ENCODE peak calls at places on chromosomes 16 and 17, in four cellular contexts. U is upper lobe of right lung, O is cardiac muscle cell, N is mammary epithelial cell. K is an unnamed sample.

GRCh38 chr17:78138204-78139060 is 7.8 kb upstream of the C17orf99 start:
- DNase-seq in O (no peak), U (no peak), N (no peak), K (no peak)

GRCh38 chr16:70692481-70693203 is 6.8 kb upstream of the MTSS2 start:
- DNase-seq in O (no peak), N (no peak), U (no peak), K (no peak)

GRCh38 chr16:1763521-1764511 is 7.5 kb downstream of the NME3 start:
- DNase-seq in N (no peak), O (peak), U (no peak), K (no peak)

GRCh38 chr16:67445913-67446907 is 15.3 kb downstream of the HSD11B2 start:
- DNase-seq in U (no peak), O (no peak), N (no peak), K (no peak)

GRCh38 chr16:1825864-1826690 is 548 bp downstream of the HAGH start:
- DNase-seq in N (peak), U (peak), O (peak), K (peak)

GRCh38 chr16:73240928-73241327 is 193.0 kb upstream of the ZFHX3 start:
- DNase-seq in U (no peak), O (no peak), N (no peak), K (no peak)

GRCh38 chr16:66601471-66601870 is 3.0 kb upstream of the CMTM3 start:
- DNase-seq in N (no peak), U (no peak), O (no peak), K (no peak)

GRCh38 chr17:60827920-60828319 is 150.3 kb downstream of the BCAS3 start:
- DNase-seq in O (no peak), N (no peak), U (no peak), K (no peak)

GRCh38 chr16:49918257-49918656 is 62.3 kb upstream of the ZNF423 start:
- DNase-seq in O (no peak), U (no peak), N (no peak), K (no peak)

GRCh38 chr16:47229651-47230050 is 85.9 kb upstream of the NETO2 start:
- DNase-seq in N (no peak), O (no peak), U (no peak), K (no peak)

GRCh38 chr17:64773836-64774761 is 112.0 kb upstream of the SMURF2 start:
- DNase-seq in U (peak), N (peak), O (peak), K (no peak)

GRCh38 chr16:85037050-85037410 is 9.4 kb downstream of the KIAA0513 start:
- DNase-seq in U (no peak), N (peak), O (no peak), K (no peak)

GRCh38 chr16:50999181-50999580 is 151.9 kb downstream of the SALL1 start:
- DNase-seq in O (no peak), U (no peak), N (no peak), K (no peak)

GRCh38 chr17:38419508-38419981 is 8.7 kb upstream of the ARHGAP23 start:
- DNase-seq in U (no peak), N (no peak), O (no peak), K (no peak)

GRCh38 chr17:50735287-50735686 is 15.9 kb downstream of the LUC7L3 start:
- DNase-seq in N (no peak), O (no peak), U (no peak), K (no peak)

GRCh38 chr16:4260360-4260759 is 12.5 kb downstream of the TFAP4 start:
- DNase-seq in U (peak), O (no peak), N (no peak), K (no peak)

GRCh38 chr16:86211800-86212199 is 298.5 kb upstream of the FOXF1 start:
- DNase-seq in O (no peak), N (no peak), U (no peak), K (peak)

GRCh38 chr16:2858245-2859025 is 465 bp upstream of the PRSS22 start:
- DNase-seq in U (peak), O (no peak), N (peak), K (no peak)
- H3K4me3 ChIP-seq in U (peak), O (no peak), N (peak), K (no peak)

DNA sequence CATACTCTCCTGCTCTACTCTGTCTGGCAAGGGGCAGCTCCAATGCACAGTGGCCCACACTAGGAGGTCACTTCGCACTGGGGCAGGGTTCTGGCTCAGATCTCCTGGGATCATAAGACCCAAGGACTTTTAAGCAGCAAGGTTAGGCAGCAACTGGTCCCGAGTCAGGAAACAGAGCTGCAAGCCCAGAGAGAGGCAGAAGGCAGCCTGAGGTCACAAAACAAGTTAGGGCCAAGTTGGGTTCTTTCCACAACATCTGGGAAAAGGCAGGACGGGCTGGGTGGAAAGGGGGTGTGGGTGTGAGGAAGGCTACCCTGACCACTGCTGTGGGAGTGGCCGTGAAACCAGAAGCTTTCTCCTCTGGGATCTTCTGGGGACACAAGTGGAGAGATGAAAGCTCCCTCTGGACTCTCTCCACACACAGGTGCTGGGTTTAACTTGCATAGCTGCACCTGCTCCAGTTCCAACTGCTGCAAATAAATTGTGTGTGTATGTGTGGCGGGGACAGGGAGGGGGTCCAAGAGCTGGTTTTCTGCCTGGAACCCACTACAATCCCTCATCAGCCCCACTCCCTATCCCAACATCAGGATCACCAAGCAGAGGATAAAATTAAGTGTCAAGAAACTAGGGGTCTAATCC is 8.0 kb upstream of the TSPOAP1 start:
- DNase-seq in U (peak), N (no peak), O (no peak), K (no peak)
- H3K27ac ChIP-seq in U (peak), N (no peak), O (peak), K (peak)

GRCh38 chr17:42895185-42895555 is 5.4 kb upstream of the G6PC1 start:
- DNase-seq in N (peak), U (peak), O (no peak), K (no peak)
- H3K4me3 ChIP-seq in N (no peak), U (no peak), O (no peak), K (no peak)

GRCh38 chr16:76535-77272 is 1.3 kb upstream of the MPG start:
- DNase-seq in U (peak), N (peak), O (no peak), K (no peak)
- H3K27ac ChIP-seq in U (peak), N (no peak), O (no peak), K (no peak)

GRCh38 chr17:35775039-35775438 is 14.4 kb downstream of the C17orf50 start:
- DNase-seq in O (no peak), N (no peak), U (no peak), K (no peak)
- H3K4me3 ChIP-seq in O (no peak), N (no peak), U (no peak), K (no peak)

DNA sequence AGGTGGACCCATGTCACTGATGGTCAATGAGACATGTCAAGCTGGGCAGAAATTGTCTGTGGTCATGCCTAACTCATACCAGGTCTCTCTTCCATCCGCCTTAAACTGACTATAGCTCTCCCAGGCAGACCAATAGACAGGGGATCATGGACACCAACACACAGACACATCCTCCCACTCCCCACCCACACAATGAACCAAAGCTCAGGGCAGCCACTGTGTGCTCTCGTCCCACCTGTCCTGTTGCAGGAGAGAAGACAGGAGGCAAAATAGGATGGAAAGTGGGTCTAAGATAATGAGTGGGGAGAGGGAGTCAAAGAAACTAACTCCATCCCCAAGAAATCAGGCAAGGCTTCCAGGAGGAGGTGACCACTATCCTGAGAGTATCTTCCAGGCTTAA is 3.2 kb downstream of the PYY start:
- DNase-seq in N (no peak), U (no peak), O (no peak), K (no peak)
- H3K27ac ChIP-seq in N (no peak), U (no peak), O (no peak), K (no peak)

DNA sequence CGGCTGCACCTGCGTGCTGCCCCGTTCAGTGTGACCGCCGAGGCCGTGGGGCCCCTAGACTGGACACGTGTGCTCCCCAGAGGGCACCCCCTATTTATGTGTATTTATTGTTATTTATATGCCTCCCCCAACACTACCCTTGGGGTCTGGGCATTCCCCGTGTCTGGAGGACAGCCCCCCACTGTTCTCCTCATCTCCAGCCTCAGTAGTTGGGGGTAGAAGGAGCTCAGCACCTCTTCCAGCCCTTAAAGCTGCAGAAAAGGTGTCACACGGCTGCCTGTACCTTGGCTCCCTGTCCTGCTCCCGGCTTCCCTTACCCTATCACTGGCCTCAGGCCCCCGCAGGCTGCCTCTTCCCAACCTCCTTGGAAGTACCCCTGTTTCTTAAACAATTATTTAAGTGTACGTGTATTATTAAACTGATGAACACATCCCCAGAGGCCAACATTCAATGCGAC is 1.7 kb downstream of the IL17C start:
- DNase-seq in N (no peak), U (no peak), O (no peak), K (no peak)
- H3K4me3 ChIP-seq in N (no peak), U (no peak), O (no peak), K (no peak)

DNA sequence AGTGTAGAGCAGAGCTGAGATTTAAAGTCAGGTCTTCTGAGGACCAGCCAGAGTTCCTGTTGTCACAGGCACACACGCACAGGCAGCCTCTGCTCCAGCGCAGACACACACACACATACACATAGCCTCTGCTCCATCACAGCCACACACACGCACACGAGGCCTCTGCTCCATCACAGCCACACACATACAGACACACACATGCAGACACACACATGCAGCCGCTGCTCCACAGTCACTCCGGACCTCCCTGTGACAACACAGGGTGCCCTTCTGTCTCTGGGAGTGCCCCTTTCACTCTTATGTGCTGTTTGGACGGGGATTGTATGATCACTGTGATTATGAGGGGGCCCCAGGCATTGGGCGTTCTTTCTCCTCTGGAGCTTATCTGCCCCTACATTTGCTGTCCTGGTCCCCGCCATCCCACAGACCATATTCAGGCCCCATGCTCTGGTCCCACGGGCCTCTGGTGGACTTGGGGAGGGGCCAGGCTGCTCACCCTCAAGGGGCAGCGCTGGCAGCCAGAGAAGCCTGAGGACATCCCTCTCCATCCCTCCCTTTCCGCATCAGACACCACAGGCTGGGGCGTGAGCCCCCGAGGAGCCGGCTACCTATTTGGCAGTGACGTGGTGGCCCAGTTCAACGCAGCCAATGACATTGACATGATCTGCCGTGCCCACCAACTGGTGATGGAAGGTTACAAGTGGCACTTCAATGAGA is 7.5 kb downstream of the TBX6 start:
- DNase-seq in U (no peak), O (no peak), N (no peak), K (no peak)
- H3K27ac ChIP-seq in U (no peak), O (no peak), N (no peak), K (no peak)